ENCODE peak calls at places on chromosomes 2 and 18, in four cellular contexts. H is vagina, M is heart left ventricle, R is uterus. C is an unnamed sample.

GRCh38 chr2:69943000-69943840 is 18.2 kb downstream of the ASPRV1 start:
- DNase-seq in H (peak; percentile 46), M (no peak), R (no peak), C (no peak)

GRCh38 chr2:241926541-241927311 is 57.2 kb downstream of the RTP5 start:
- DNase-seq in H (no peak), M (no peak), R (peak; percentile 38), C (peak; percentile 32)

GRCh38 chr18:50836521-50836957 is 16.7 kb upstream of the MRO start:
- DNase-seq in H (no peak), M (no peak), R (no peak), C (no peak)

GRCh38 chr2:12797815-12798214 is 81.1 kb downstream of the TRIB2 start:
- DNase-seq in H (no peak), M (no peak), R (no peak), C (no peak)

GRCh38 chr2:172083725-172084483 is 1.4 kb upstream of the DLX1 start:
- DNase-seq in H (no peak), M (no peak), R (no peak), C (no peak)

GRCh38 chr2:191050640-191050987 is 36.6 kb upstream of the STAT1 start:
- DNase-seq in H (no peak), M (no peak), R (no peak), C (no peak)

GRCh38 chr2:3377279-3377611 is 373 bp downstream of the EIPR1 start:
- DNase-seq in H (no peak), M (no peak), R (no peak), C (peak; percentile 39)

GRCh38 chr2:154489271-154489858 is 209.1 kb upstream of the KCNJ3 start:
- DNase-seq in H (no peak), M (no peak), R (no peak), C (no peak)

GRCh38 chr18:3441290-3441689 is 8.7 kb upstream of the TGIF1 start:
- DNase-seq in H (no peak), M (peak; percentile 12), R (no peak), C (no peak)

DNA sequence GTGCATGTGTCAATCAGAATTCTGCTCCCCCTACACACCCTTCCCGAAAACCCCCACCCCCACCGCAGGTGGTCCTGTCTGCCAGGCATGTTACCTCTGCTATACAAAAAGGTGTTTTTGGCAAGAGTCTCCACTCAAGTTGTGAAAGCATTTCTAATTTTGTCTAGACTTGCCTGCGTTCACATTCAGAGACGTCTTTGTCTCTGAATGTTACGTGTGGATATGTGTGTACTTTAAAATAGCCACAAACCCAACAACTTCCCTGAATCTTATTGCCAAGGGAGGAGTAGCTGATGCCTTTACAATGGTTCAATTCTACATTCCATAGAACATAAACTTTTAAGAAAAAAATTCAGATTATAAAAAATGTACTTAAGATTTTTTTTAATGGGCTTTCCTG is 66.6 kb downstream of the ITGA4 start:
- DNase-seq in H (no peak), M (no peak), R (no peak), C (no peak)
- H3K36me3 ChIP-seq in H (no peaks in the 10 kb centered on the region), M (no peaks in the 10 kb centered on the region), R (no peaks in the 10 kb centered on the region), C (peaks cover 9% of the 10 kb centered on the region)

DNA sequence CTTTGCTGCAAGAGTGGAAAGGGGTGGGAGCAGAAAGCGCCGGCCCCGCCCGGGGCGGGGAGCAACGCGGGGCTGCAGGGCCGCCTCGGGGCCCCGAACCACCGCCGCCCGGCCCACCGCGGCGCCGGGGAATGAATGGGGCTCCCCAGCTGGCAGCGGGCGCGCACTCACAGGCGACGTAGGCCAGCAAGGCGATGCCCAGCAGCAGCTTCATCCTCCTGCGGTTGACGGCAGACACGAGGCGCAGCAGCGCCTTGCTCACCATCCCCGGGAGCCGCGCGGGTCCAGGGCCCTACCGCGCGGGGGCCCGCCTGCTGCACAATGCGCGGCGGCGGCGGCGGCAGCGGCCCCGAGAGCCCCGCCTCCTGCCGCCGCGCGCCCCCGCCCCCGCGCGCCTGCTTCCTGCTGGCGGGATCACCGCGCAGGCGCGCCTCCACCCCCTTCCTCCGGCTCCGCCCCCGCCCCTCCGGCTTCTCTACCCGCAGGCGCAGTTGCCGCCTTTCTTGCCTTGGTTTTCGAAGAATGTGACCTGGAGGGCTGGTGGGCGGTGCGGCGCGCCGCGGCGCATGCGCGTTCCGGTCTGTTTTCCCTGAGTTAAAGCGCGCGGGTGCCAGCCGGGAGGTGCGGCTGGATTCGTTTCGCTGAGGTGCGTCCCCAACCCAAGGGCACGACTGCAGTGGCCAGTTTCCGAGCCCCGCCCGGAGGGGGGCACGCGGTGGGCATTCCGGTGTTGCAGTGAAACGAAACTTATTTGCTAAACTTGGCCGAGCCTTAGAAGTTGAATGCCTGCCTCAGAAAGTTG is at the start of gene UXS1:
- DNase-seq in H (peak; percentile 97), M (peak; percentile 97), R (peak; percentile 98), C (peak; percentile 95)
- TF ChIP-seq POLR2A in H (peak; percentile 48), M (peak; percentile 73), R (peak; percentile 63), C (peak; percentile 36)

DNA sequence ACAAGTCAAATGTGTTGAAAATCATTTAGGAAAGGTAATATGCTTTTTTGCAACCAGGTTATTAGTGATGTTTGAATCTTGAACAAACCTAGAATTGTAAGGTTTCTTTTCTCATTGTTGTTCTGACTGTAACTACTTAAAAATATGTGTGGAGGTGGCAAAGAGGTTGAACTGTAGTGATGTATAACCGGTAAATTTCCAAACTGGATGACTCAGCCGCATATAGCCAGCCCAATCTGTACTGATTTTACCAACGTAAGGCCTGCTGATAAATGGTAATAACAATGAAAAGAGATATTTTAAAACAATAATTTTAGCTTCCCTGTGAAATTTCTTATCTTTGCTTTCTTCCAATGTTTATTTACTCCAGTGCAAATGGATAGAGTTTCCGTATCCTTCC is 1170.3 kb upstream of the ZEB2 start:
- DNase-seq in H (no peak), M (no peak), R (no peak), C (no peak)
- H3K27ac ChIP-seq in H (no peak overlapping the region), M (no peak overlapping the region), R (no peak overlapping the region), C (no peak overlapping the region)

DNA sequence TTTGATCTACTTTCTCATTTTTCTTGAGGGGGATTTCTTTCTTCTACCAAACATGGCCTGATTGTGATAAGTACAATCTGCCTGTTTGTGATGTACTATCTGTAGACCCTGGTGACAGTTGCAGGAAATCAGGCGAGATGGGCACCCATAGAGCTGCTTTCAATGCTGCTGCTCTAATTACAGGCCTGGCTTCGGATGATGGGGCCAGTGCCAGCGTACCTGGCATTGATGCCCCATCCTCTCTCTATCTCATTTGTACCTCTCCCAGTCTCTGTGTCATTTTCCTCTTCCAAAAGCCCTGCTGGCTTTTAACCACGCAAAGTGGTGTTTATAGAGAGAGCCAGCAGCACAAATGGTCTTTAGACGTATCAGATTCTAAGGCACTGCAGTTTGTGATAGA is 69.9 kb downstream of the KCTD18 start:
- DNase-seq in H (no peak), M (no peak), R (no peak), C (no peak)
- H3K36me3 ChIP-seq in H (peaks cover 7% of the 10 kb centered on the region), M (peaks cover 4% of the 10 kb centered on the region), R (no peaks in the 10 kb centered on the region), C (no peaks in the 10 kb centered on the region)

GRCh38 chr18:23735021-23735464 is 45.8 kb downstream of the LAMA3 start:
- DNase-seq in H (no peak), M (no peak), R (no peak), C (no peak)

GRCh38 chr18:23732439-23732838 is 43.2 kb downstream of the LAMA3 start:
- DNase-seq in H (no peak), M (no peak), R (no peak), C (no peak)

GRCh38 chr18:23730850-23731249 is 41.6 kb downstream of the LAMA3 start:
- DNase-seq in H (no peak), M (no peak), R (no peak), C (no peak)

GRCh38 chr18:23737578-23737977 is 48.3 kb downstream of the LAMA3 start:
- DNase-seq in H (no peak), M (no peak), R (no peak), C (no peak)

DNA sequence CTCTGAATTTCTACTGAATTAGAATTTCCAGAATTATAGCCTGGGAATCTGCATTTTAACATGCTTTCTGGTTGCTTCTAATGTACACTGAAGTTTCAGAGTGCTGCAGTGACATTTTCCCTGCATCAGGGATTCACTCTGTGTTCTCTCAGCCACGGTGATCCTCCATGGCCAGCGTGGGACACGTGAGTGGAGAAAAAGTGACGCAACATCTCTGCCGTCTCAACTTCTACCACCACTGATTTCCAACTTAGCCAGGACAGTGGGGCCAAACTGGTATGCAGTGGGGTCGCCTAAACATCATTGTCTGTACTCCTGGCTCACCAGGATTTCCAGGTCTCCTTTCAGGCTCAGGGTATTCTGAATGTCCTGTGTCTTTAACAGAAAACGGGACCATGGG is 44.6 kb downstream of the LAMA3 start:
- DNase-seq in H (no peak), M (no peak), R (no peak), C (no peak)
- TF ChIP-seq POLR2A in H (no peak), M (no peak), R (no peak), C (no peak)

DNA sequence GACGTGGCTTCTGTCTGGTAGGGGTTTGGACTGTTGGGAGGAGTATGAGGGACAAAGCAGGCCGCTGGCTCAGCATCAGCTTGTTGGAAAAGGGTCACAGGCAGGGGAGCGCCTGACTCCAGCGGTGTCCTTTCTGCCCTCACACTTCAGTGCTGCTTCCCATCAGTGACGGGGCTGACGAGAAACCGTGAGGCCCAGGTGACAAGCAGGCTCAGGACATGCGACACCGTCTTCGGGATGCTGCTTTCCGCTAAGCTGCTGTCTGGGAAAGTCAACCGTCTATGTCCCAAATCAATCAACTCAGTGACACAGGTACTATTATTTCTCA is 90.5 kb downstream of the USP40 start:
- DNase-seq in H (peak; percentile 64), M (no peak), R (no peak), C (peak; percentile 8)
- H3K27ac ChIP-seq in H (no peak overlapping the region), M (no peak overlapping the region), R (no peak overlapping the region), C (peak overlapping the region; percentile 38)

GRCh38 chr2:36492216-36492945 is 105.6 kb downstream of the FEZ2 start:
- DNase-seq in H (no peak), M (no peak), R (no peak), C (no peak)
- H3K36me3 ChIP-seq in H (no peaks in the 10 kb centered on the region), M (no peaks in the 10 kb centered on the region), R (no peaks in the 10 kb centered on the region), C (no peaks in the 10 kb centered on the region)

DNA sequence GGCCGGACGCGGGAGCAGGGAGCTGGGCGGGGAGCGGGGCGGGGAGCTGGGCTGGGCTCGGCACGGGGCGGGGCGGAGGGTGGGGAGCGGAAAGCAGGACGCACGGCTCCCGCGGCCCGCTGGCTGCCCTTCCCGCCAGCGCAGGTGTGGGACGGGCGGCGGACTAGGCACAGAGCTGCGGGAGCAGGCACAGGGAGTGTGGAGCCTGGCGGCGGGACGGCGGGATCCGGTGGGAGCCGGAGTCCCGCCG is at the start of gene IMPA2:
- DNase-seq in H (no peak), M (no peak), R (no peak), C (no peak)
- TF ChIP-seq POLR2A in H (peak; percentile 80), M (peak; percentile 88), R (peak; percentile 44), C (peak; percentile 88)

C was measured in Peyer's patch.